ENCODE peak calls at places on chromosomes 12 and 14, in seven cellular contexts. V is GM12865, K is A673, X is cardiac muscle cell, A is fibroblast of mammary gland, E is transverse colon, F is Panc1. U is an unnamed sample.

GRCh38 chr12:3135522-3136461 is 58.6 kb downstream of the TSPAN9 start:
- DNase-seq in X (peak), F (peak), K (peak), V (peak), E (peak), A (peak), U (peak)

GRCh38 chr14:32512813-32513212 is 183.7 kb downstream of the AKAP6 start:
- DNase-seq in K (no peak), E (no peak), A (peak), X (no peak), V (no peak), F (no peak), U (no peak)

GRCh38 chr12:132070298-132070697 is 73.8 kb downstream of the DDX51 start:
- DNase-seq in K (no peak), A (no peak), E (no peak), X (no peak), F (no peak), V (peak), U (no peak)

GRCh38 chr14:100607611-100607956 is 20.4 kb upstream of the BEGAIN start:
- DNase-seq in E (peak), F (no peak), X (no peak), A (no peak), K (no peak), V (no peak), U (no peak)

GRCh38 chr12:17691369-17691768 is 398.6 kb downstream of the RERGL start:
- DNase-seq in F (no peak), A (no peak), V (no peak), E (no peak), X (no peak), K (no peak), U (no peak)

GRCh38 chr12:58711968-58712367 is 208.3 kb downstream of the LRIG3 start:
- DNase-seq in A (peak), V (no peak), X (no peak), F (no peak), E (no peak), K (no peak), U (no peak)

GRCh38 chr14:32224731-32225377 is 21.8 kb upstream of the RNU6-8 start:
- DNase-seq in F (no peak), E (no peak), V (peak), K (peak), A (peak), X (peak), U (peak)

GRCh38 chr12:11941601-11942360 is 129.0 kb upstream of the BCL2L14 start:
- DNase-seq in F (no peak), A (peak), E (no peak), X (no peak), V (no peak), K (peak), U (peak)

GRCh38 chr12:131121705-131122405 is 168.1 kb downstream of the ADGRD1 start:
- DNase-seq in E (no peak), X (no peak), K (no peak), F (no peak), V (no peak), A (no peak), U (no peak)

GRCh38 chr12:54300732-54301427 is at the start of gene NFE2:
- DNase-seq in A (peak), E (peak), V (no peak), F (no peak), K (no peak), X (peak), U (peak)

GRCh38 chr12:104632724-104633181 is 176.0 kb downstream of the CHST11 start:
- DNase-seq in X (no peak), F (no peak), A (peak), V (no peak), E (no peak), K (no peak), U (peak)

GRCh38 chr12:116087962-116088361 is 189.5 kb downstream of the MED13L start:
- DNase-seq in V (peak), F (no peak), A (no peak), X (no peak), K (no peak), E (no peak), U (no peak)

GRCh38 chr12:121611306-121611705 is 15.0 kb upstream of the ORAI1 start:
- DNase-seq in X (no peak), A (no peak), E (peak), V (no peak), F (no peak), K (no peak), U (no peak)

GRCh38 chr12:32586390-32586789 is 92.7 kb upstream of the DNM1L start:
- DNase-seq in V (no peak), X (no peak), K (no peak), A (peak), E (no peak), F (peak), U (peak)

GRCh38 chr12:1855241-1855640 is 34.9 kb downstream of the LRTM2 start:
- DNase-seq in E (no peak), X (no peak), K (no peak), A (peak), V (no peak), F (no peak), U (peak)

GRCh38 chr14:50920482-50921225 is 23.6 kb downstream of the PYGL start:
- DNase-seq in A (peak), V (no peak), K (no peak), E (no peak), F (no peak), X (peak), U (peak)

GRCh38 chr12:41190360-41190759 is 2.2 kb downstream of the PDZRN4 start:
- DNase-seq in E (no peak), K (peak), A (peak), V (no peak), X (peak), F (no peak), U (peak)

GRCh38 chr14:99479903-99480855 is 480 bp downstream of the SETD3 start:
- DNase-seq in E (peak), X (peak), K (peak), F (no peak), V (peak), A (peak), U (peak)

GRCh38 chr12:80763874-80764273 is 47.2 kb downstream of the MYF5 start:
- DNase-seq in X (peak), E (no peak), V (peak), F (peak), K (peak), A (peak), U (peak)

GRCh38 chr12:52741378-52742195 is 35.6 kb downstream of the KRT76 start:
- DNase-seq in E (peak), V (peak), K (peak), A (peak), F (no peak), X (peak), U (peak)

GRCh38 chr12:110245278-110245868 is 35.7 kb upstream of the ATP2A2 start:
- DNase-seq in E (peak), A (peak), K (peak), V (peak), X (no peak), F (no peak), U (no peak)

GRCh38 chr14:104390941-104391901 is 188.3 kb upstream of the C14orf180 start:
- DNase-seq in V (no peak), A (no peak), K (no peak), F (no peak), E (no peak), X (no peak), U (no peak)

GRCh38 chr14:54446201-54446693 is 5.1 kb upstream of the CNIH1 start:
- DNase-seq in K (no peak), E (peak), A (peak), X (no peak), F (no peak), V (no peak), U (peak)

GRCh38 chr12:110872100-110872499 is 25.3 kb downstream of the CCDC63 start:
- DNase-seq in E (no peak), F (no peak), X (no peak), A (no peak), K (no peak), V (no peak), U (no peak)

GRCh38 chr14:58738189-58738836 is 100.6 kb downstream of the DACT1 start:
- DNase-seq in V (no peak), K (no peak), F (no peak), A (peak), X (no peak), E (no peak), U (peak)

GRCh38 chr14:93346926-93347721 is at the start of gene COX8C:
- DNase-seq in F (no peak), V (no peak), X (no peak), A (no peak), E (no peak), K (no peak), U (no peak)

GRCh38 chr12:76945867-76946266 is 67.0 kb upstream of the CSRP2 start:
- DNase-seq in A (peak), E (no peak), F (no peak), X (no peak), K (no peak), V (no peak), U (no peak)

GRCh38 chr14:82385043-82385442 is 851.4 kb upstream of the SEL1L start:
- DNase-seq in K (no peak), F (no peak), V (no peak), A (peak), X (no peak), E (no peak), U (no peak)

GRCh38 chr12:21607701-21608100 is 3.1 kb upstream of the GYS2 start:
- DNase-seq in E (no peak), F (no peak), K (peak), A (peak), V (no peak), X (peak), U (peak)

GRCh38 chr12:81598205-81598604 is 160.9 kb downstream of the PPFIA2 start:
- DNase-seq in A (no peak), E (no peak), X (peak), F (no peak), V (no peak), K (peak), U (no peak)

DNA sequence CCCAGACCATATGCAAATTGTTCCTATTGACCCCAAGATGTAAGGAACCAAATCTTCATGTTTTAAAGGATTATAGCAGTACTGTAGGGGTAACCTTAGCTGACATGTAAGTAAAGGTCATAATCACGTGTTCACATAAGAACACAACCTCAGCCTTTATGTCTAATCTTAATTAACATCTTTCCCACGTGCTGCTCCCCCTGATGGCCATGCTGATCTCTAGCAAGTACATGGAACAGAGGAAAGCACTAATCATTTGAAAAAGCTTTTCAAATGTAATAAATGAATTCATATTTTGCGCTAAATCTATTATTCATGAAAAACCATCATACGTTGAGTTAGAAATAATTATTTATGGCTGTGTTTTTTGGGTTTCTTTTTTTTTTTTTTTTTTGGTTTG is 30.5 kb upstream of the ITPR2 start:
- DNase-seq in K (peak), F (no peak), E (no peak), X (no peak), A (peak), V (peak), U (no peak)
- TF ChIP-seq CTCF in K (peak), F (peak), E (no peak), X (peak), A (peak), V (peak), U (peak)

GRCh38 chr14:75649337-75649736 is 11.3 kb downstream of the ERG28 start:
- DNase-seq in V (no peak), F (no peak), X (no peak), E (no peak), K (no peak), A (no peak), U (no peak)

GRCh38 chr14:75645051-75645450 is 15.6 kb downstream of the ERG28 start:
- DNase-seq in E (no peak), X (no peak), V (no peak), K (no peak), A (no peak), F (no peak), U (no peak)

GRCh38 chr14:75647650-75648049 is 13.0 kb downstream of the ERG28 start:
- DNase-seq in F (no peak), X (no peak), A (peak), V (no peak), E (no peak), K (no peak), U (peak)

GRCh38 chr14:75648066-75648838 is 12.4 kb downstream of the ERG28 start:
- DNase-seq in K (no peak), E (no peak), A (peak), V (no peak), F (peak), X (peak), U (peak)

GRCh38 chr14:75646762-75647161 is 13.9 kb downstream of the ERG28 start:
- DNase-seq in X (no peak), K (no peak), V (no peak), E (no peak), F (no peak), A (peak), U (no peak)
- H3K4me3 ChIP-seq in X (no peak), K (no peak), V (no peak), E (no peak), F (no peak), A (no peak), U (no peak)

DNA sequence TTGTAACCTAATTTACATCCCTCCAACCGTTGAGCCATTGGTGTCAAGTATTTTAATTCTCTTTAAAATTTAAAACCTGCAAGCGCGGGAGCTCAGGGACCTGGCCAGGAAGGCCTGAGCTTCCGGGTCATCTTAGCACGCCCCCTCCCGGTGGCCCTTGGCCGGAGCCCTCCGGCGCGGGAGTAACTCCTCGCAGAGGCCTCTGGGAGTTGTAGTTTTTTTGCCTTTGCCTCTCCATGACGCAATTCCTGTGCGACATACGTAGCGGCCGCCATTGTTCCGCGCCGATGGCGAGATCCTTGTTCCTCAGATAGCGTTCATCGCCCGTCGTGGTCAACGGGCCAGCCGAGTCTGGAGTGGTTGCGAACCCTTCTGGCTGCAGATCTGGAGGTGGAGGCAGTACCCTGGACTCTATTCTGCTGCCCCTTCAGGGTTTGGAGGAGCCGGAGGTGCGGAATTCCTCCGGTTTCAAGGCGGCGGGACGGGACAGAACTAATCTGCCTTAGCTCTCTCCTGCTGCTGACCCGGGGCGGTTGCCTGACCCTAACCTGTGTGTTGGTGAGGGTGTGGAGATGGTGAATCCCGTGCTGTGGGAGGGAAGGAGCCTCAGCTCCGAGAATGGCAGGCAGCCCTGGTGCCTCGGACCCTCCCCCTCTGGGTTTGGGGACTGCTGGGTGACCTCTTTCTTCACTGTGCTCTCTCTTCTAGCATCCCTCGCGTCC is at the start of gene ZNF268:
- DNase-seq in F (peak), E (peak), V (peak), K (peak), A (peak), X (peak), U (peak)
- TF ChIP-seq CTCF in F (peak), E (peak), V (peak), K (peak), A (peak), X (peak), U (peak)

GRCh38 chr12:93080994-93081809 is 152.1 kb upstream of the EEA1 start:
- DNase-seq in F (no peak), A (no peak), X (no peak), E (no peak), V (no peak), K (peak), U (peak)
- H3K4me3 ChIP-seq in F (no peak), A (no peak), X (no peak), E (no peak), V (no peak), K (no peak), U (no peak)

GRCh38 chr14:103105580-103106168 is 11.1 kb downstream of the EXOC3L4 start:
- DNase-seq in F (no peak), V (peak), E (peak), A (no peak), X (no peak), K (no peak), U (no peak)
- TF ChIP-seq CTCF in F (no peak), V (peak), E (no peak), A (no peak), X (no peak), K (no peak), U (no peak)

GRCh38 chr12:92297932-92298681 is 152.5 kb upstream of the BTG1 start:
- DNase-seq in X (no peak), A (peak), K (no peak), F (no peak), V (peak), E (no peak), U (peak)
- H3K4me3 ChIP-seq in X (no peak), A (no peak), K (no peak), F (no peak), V (no peak), E (no peak), U (no peak)

GRCh38 chr12:68067762-68068376 is 78.6 kb downstream of the IFNG-AS1 start:
- DNase-seq in K (peak), F (no peak), A (peak), V (peak), X (no peak), E (no peak), U (peak)
- TF ChIP-seq CTCF in K (peak), F (peak), A (peak), V (peak), X (peak), E (no peak), U (peak)

GRCh38 chr12:62931481-62931880 is 3.5 kb downstream of the PPM1H start:
- DNase-seq in K (no peak), F (no peak), E (no peak), X (no peak), V (no peak), A (no peak), U (no peak)

GRCh38 chr12:62934799-62935674 is at the start of gene PPM1H:
- DNase-seq in V (peak), K (peak), A (peak), F (peak), X (peak), E (peak), U (peak)

GRCh38 chr12:62933871-62934798 is 815 bp downstream of the PPM1H start:
- DNase-seq in A (peak), X (peak), E (peak), V (peak), F (no peak), K (peak), U (peak)

GRCh38 chr12:62930546-62931425 is 4.2 kb downstream of the PPM1H start:
- DNase-seq in A (no peak), K (no peak), E (no peak), V (no peak), F (no peak), X (no peak), U (no peak)

DNA sequence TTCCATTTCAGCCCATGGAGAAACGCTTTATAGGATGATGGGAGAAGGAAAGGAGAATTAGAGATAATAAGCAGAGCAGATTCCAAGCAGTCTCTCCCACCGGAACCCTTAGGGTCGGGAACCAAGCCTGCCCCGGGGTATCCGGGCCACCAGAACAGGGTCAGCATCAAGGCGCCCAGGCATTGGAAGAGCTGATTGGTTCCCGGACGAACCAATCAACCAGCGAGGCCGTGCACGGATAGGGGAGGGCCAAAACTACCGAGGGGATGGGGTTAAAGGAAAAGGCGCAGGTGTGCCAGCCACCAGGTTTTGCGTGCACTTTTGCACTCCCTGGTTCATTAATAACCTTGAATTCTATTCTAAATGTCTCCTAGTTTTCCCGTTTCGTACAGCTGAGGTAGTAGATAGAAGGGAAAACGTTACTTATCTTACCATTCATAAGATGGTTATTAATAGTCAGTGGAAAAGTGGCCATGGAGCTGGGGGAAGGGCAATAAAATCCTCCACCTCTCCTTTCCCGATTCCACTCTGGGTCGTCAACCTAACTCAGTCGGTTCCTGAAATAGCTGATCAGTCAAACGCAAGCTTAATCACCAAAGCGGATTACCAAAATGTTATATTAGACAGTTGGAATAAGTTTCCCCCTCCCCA is 1.6 kb downstream of the PPM1H start:
- DNase-seq in X (peak), E (peak), K (no peak), V (no peak), A (no peak), F (no peak), U (no peak)
- H3K4me3 ChIP-seq in X (peak), E (peak), K (peak), V (peak), A (no peak), F (peak), U (peak)

GRCh38 chr12:67391034-67391433 is 121.9 kb downstream of the CAND1 start:
- DNase-seq in A (peak), E (no peak), X (no peak), F (no peak), K (no peak), V (no peak), U (no peak)

GRCh38 chr12:67391656-67392055 is 122.5 kb downstream of the CAND1 start:
- DNase-seq in F (no peak), A (no peak), X (no peak), V (no peak), K (no peak), E (no peak), U (no peak)

DNA sequence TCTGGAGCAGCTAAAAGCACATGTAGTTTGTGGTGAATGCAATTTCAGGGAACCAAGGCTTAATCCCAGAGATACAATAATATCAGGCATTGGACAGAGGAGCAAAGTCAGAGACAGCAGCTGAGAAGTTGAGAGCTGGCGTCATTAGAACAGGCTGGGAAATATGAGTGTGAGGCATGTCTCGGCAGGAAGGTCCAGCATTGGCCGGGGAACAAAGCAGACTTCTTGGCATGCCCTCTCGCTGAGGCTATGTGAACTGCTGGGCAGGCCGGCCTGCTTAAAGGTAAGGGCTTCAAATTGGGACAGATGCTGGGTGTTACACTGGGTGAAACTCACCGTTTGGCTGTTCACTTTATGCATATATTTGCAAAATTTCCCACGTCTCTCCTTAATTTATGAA is 125.4 kb downstream of the CAND1 start:
- DNase-seq in K (no peak), E (no peak), X (no peak), F (no peak), V (no peak), A (peak), U (peak)
- TF ChIP-seq CTCF in K (no peak), E (no peak), X (peak), F (no peak), V (no peak), A (peak), U (peak)